ENCODE peak calls at places on chromosomes 16 and 17, in ten cellular contexts. G is RWPE1; I is effector memory CD4-positive, alpha-beta T cell; O is DND-41; P is CD4-positive, alpha-beta T cell; W is heart left ventricle; K is transverse colon; L is SK-N-MC; J is CD8-positive, alpha-beta T cell; F is MM.1S. H is an unnamed sample.

GRCh38 chr17:79377230-79377790 is 233.5 kb downstream of the RBFOX3 start:
- DNase-seq in F (no peak), W (no peak), L (no peak), J (no peak), I (no peak), P (no peak), G (no peak), K (no peak), O (no peak), H (no peak)

GRCh38 chr16:74275031-74275636 is 21.5 kb upstream of the PSMD7 start:
- DNase-seq in J (no peak), L (no peak), I (no peak), P (no peak), W (no peak), G (peak; percentile 40), F (peak; percentile 9), K (no peak), O (no peak), H (no peak)

GRCh38 chr17:12909046-12909445 is 108.8 kb downstream of the ELAC2 start:
- DNase-seq in I (no peak), P (no peak), K (no peak), J (no peak), L (no peak), W (no peak), F (no peak), O (no peak), G (no peak), H (no peak)

GRCh38 chr16:64121473-64121872 is 1000.4 kb downstream of the CDH11 start:
- DNase-seq in J (no peak), W (no peak), G (peak; percentile 5), P (no peak), F (no peak), I (no peak), K (no peak), O (no peak), L (no peak), H (peak; percentile 80)

GRCh38 chr17:16980061-16980460 is 8.1 kb upstream of the TNFRSF13B start:
- DNase-seq in F (no peak), W (no peak), L (no peak), G (no peak), I (no peak), O (no peak), P (no peak), J (no peak), K (no peak), H (no peak)

GRCh38 chr16:84186685-84187437 is at the start of gene TAF1C:
- DNase-seq in O (peak; percentile 89), K (peak; percentile 95), L (no peak), J (peak; percentile 75), I (peak; percentile 77), F (peak; percentile 88), P (peak; percentile 87), G (peak; percentile 93), W (peak; percentile 95), H (peak; percentile 71)

GRCh38 chr17:43753488-43754129 is 5.0 kb downstream of the SOST start:
- DNase-seq in J (no peak), F (no peak), G (no peak), O (no peak), P (no peak), L (no peak), I (no peak), W (no peak), K (no peak), H (no peak)

GRCh38 chr16:30628628-30629342 is 18.6 kb upstream of the ZNF689 start:
- DNase-seq in W (peak; percentile 91), O (peak; percentile 91), F (peak; percentile 80), G (peak; percentile 70), I (peak; percentile 66), J (peak; percentile 77), L (no peak), K (peak; percentile 93), P (peak; percentile 81), H (no peak)

GRCh38 chr16:83826146-83826913 is 18.6 kb downstream of the HSBP1 start:
- DNase-seq in G (peak; percentile 88), P (peak; percentile 73), F (peak; percentile 45), O (peak; percentile 78), J (peak; percentile 60), K (peak; percentile 89), I (peak; percentile 37), W (peak; percentile 89), L (no peak), H (peak; percentile 84)

GRCh38 chr17:65533056-65533745 is 28.2 kb downstream of the AXIN2 start:
- DNase-seq in P (no peak), L (no peak), O (no peak), G (no peak), J (no peak), I (no peak), F (no peak), W (no peak), K (no peak), H (no peak)
- H3K27ac ChIP-seq in P (no peak overlapping the region), L (no peak overlapping the region), O (no peak overlapping the region), G (no peak overlapping the region), J (no peak overlapping the region), I (no peak overlapping the region), F (no peak overlapping the region), W (no peak overlapping the region), K (no peak overlapping the region), H (no peak overlapping the region)

DNA sequence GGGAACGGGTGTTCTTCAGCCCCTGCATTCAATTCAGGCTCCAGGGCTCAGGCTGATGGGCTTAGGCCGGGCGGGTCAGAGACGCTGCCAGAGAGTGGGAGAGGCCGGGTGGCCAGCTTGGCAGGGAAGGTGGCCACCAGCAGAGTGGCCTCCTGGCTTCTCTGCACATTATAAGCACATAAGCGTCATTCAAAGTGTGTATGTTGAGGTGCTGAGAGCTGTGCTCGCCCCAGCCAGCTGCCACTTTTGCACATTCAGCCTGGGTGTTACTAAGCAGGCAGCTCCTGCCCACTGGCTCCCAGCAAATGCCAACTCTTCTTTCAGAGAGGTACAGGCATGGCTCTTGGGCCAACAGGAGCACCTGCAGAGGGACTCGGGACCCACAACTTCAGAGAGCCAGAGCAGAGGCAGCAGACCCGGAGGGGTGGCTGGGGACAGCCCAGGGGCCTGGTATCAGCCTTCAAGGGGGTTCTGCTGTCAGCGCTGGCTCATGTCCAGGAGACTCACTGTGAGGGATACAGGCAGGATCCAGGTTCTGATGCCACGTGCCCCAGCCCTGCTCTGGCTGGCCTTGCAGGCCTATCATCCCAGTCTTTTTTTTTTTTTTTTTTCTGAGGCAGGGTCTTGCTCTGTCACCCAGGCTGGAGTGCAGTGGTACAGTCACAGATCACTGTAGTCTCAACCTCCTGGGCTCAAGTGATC is 8.8 kb upstream of the MTSS2 start:
- DNase-seq in K (no peak), O (no peak), L (no peak), J (no peak), F (no peak), P (no peak), G (no peak), W (no peak), I (no peak), H (no peak)
- H3K27ac ChIP-seq in K (peak overlapping the region; percentile 95), O (no peak overlapping the region), L (no peak overlapping the region), J (no peak overlapping the region), F (no peak overlapping the region), P (no peak overlapping the region), G (peak overlapping the region; percentile 100), W (peak overlapping the region; percentile 76), I (no peak overlapping the region), H (peak overlapping the region; percentile 68)

GRCh38 chr16:57649443-57649751 is 18.7 kb upstream of the ADGRG3 start:
- DNase-seq in F (no peak), J (no peak), G (no peak), L (no peak), P (no peak), W (no peak), K (no peak), O (no peak), I (no peak), H (no peak)

GRCh38 chr16:57649846-57650245 is 18.3 kb upstream of the ADGRG3 start:
- DNase-seq in P (no peak), G (no peak), O (no peak), L (no peak), K (no peak), J (no peak), W (no peak), F (no peak), I (no peak), H (no peak)

GRCh38 chr16:57652695-57653471 is 15.2 kb upstream of the ADGRG3 start:
- DNase-seq in I (no peak), L (no peak), W (no peak), F (no peak), P (no peak), G (no peak), K (no peak), J (no peak), O (no peak), H (no peak)

GRCh38 chr16:57653936-57654335 is 14.2 kb upstream of the ADGRG3 start:
- DNase-seq in L (no peak), F (no peak), O (no peak), W (no peak), J (no peak), G (peak; percentile 39), K (no peak), P (no peak), I (no peak), H (no peak)

GRCh38 chr16:57651344-57652333 is 16.5 kb upstream of the ADGRG3 start:
- DNase-seq in O (peak; percentile 50), P (no peak), L (no peak), F (no peak), K (no peak), I (peak; percentile 15), G (no peak), J (no peak), W (no peak), H (no peak)
- H3K27ac ChIP-seq in O (no peak overlapping the region), P (no peak overlapping the region), L (no peak overlapping the region), F (no peak overlapping the region), K (no peak overlapping the region), I (no peak overlapping the region), G (peak overlapping the region; percentile 4), J (no peak overlapping the region), W (no peak overlapping the region), H (no peak overlapping the region)

DNA sequence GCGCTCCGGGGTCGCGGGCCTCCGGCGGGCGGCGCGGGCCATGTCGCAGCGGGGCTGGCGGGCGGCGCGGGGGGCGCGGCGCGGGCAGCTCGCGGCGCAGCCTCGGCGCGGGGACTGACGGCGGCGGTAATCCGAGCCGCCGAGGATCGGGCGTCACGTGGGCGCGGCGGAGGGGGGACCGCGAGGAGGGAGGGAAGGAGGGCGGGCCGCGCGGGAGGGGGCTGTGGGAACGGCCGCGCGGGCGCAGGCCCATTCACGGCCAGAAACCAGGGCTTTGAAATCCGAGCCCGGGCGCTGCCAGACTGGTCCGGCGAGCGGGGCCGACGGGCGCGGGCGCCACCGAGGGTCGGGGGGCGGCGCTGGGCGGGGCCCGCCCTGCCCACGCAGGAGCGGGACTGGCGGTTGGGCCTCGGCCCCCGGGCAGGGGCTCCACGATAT is at the start of gene MTSS2:
- DNase-seq in F (peak; percentile 27), P (peak; percentile 20), K (peak; percentile 77), L (no peak), W (peak; percentile 90), J (no peak), I (no peak), G (peak; percentile 88), O (peak; percentile 72), H (no peak)
- H3K27ac ChIP-seq in F (no peak within 1 kb of the TSS), P (no peak within 1 kb of the TSS), K (peak within 1 kb of the TSS; percentile 95), L (peak within 1 kb of the TSS; percentile 42), W (peak within 1 kb of the TSS; percentile 74), J (no peak within 1 kb of the TSS), I (no peak within 1 kb of the TSS), G (peak within 1 kb of the TSS; percentile 100), O (peak within 1 kb of the TSS; percentile 4), H (peak within 1 kb of the TSS; percentile 39)

H was measured in epithelial cell of prostate.